ENCODE peak calls at places on chromosomes 16 and 17, in ten cellular contexts. T is activated CD4-positive, alpha-beta T cell treated with anti-CD3 and anti-CD28 coated beads, Interleukin-2, amount 10 ng/mL, durations not matched to agents 24 days and 14 days; K is neural progenitor cell; Q is activated T-cell treated with anti-CD3 and anti-CD28 coated beads, Interleukin-2, amount 50 U/mL, for 72 hours; O is activated CD4-positive, CD25-positive, alpha-beta regulatory T cell; B is EL; D is nephron progenitor cell; P is A673; I is sigmoid colon; N is HTR-8/SVneo. Z is an unnamed sample.

GRCh38 chr16:4601317-4602186 is 13.1 kb downstream of the UBALD1 start:
- DNase-seq in T (no peak), K (no peak), Q (no peak), O (no peak), B (no peak), D (no peak), P (no peak), I (peak; percentile 86), N (no peak), Z (no peak)

GRCh38 chr16:17083628-17084027 is 387.1 kb downstream of the XYLT1 start:
- DNase-seq in T (no peak), K (peak; percentile 87), Q (no peak), O (no peak), B (no peak), D (no peak), P (no peak), I (no peak), N (no peak), Z (no peak)

GRCh38 chr16:4491898-4492297 is 15.7 kb downstream of the HMOX2 start:
- DNase-seq in T (no peak), K (no peak), Q (no peak), O (no peak), B (no peak), D (no peak), P (no peak), I (no peak), N (no peak), Z (no peak)

GRCh38 chr16:81866820-81867440 is 87.8 kb downstream of the PLCG2 start:
- DNase-seq in T (no peak), K (no peak), Q (no peak), O (no peak), B (no peak), D (no peak), P (no peak), I (no peak), N (no peak), Z (no peak)

GRCh38 chr17:36089888-36090836 is at the start of gene CCL3:
- DNase-seq in T (peak; percentile 71), K (no peak), Q (peak; percentile 61), O (no peak), B (peak; percentile 2), D (no peak), P (no peak), I (no peak), N (no peak), Z (no peak)

GRCh38 chr17:5592382-5592781 is 8.1 kb upstream of the NLRP1 start:
- DNase-seq in T (peak; percentile 75), K (peak; percentile 69), Q (no peak), O (no peak), B (peak; percentile 49), D (no peak), P (peak; percentile 80), I (no peak), N (peak; percentile 54), Z (peak; percentile 63)

GRCh38 chr17:27332485-27333409 is 38.8 kb downstream of the WSB1 start:
- DNase-seq in T (peak; percentile 96), K (peak; percentile 97), Q (peak; percentile 93), O (peak; percentile 82), B (peak; percentile 98), D (peak; percentile 95), P (peak; percentile 95), I (peak; percentile 99), N (peak; percentile 96), Z (peak; percentile 98)

GRCh38 chr16:28212532-28212873 is 738 bp upstream of the XPO6 start:
- DNase-seq in T (no peak), K (no peak), Q (no peak), O (no peak), B (peak; percentile 52), D (no peak), P (peak; percentile 37), I (no peak), N (no peak), Z (peak; percentile 40)

GRCh38 chr16:4371481-4372314 is at the start of gene VASN:
- DNase-seq in T (peak; percentile 92), K (peak; percentile 90), Q (peak; percentile 83), O (peak; percentile 58), B (peak; percentile 85), D (peak; percentile 91), P (peak; percentile 80), I (peak; percentile 92), N (peak; percentile 86), Z (peak; percentile 75)

GRCh38 chr16:85948870-85949269 is 49.9 kb downstream of the IRF8 start:
- DNase-seq in T (no peak), K (no peak), Q (no peak), O (no peak), B (no peak), D (no peak), P (no peak), I (no peak), N (no peak), Z (no peak)

GRCh38 chr16:30377812-30378235 is 3.2 kb downstream of the MYL11 start:
- DNase-seq in T (peak; percentile 95), K (peak; percentile 92), Q (peak; percentile 93), O (peak; percentile 82), B (peak; percentile 86), D (peak; percentile 82), P (peak; percentile 92), I (peak; percentile 98), N (peak; percentile 87), Z (peak; percentile 87)

GRCh38 chr17:74427048-74427762 is 4.7 kb upstream of the GPRC5C start:
- DNase-seq in T (no peak), K (peak; percentile 51), Q (no peak), O (no peak), B (no peak), D (peak; percentile 57), P (no peak), I (no peak), N (no peak), Z (no peak)

GRCh38 chr16:86534779-86535605 is 20.0 kb downstream of the MTHFSD start:
- DNase-seq in T (no peak), K (no peak), Q (no peak), O (no peak), B (no peak), D (no peak), P (no peak), I (peak; percentile 63), N (no peak), Z (peak; percentile 21)

GRCh38 chr17:28810437-28810836 is 32.2 kb downstream of the FAM222B start:
- DNase-seq in T (no peak), K (no peak), Q (peak; percentile 12), O (no peak), B (no peak), D (no peak), P (no peak), I (no peak), N (no peak), Z (no peak)

GRCh38 chr16:87129771-87130170 is 187.4 kb downstream of the C16orf95 start:
- DNase-seq in T (no peak), K (no peak), Q (no peak), O (no peak), B (peak; percentile 80), D (no peak), P (no peak), I (peak; percentile 43), N (peak; percentile 81), Z (peak; percentile 65)

GRCh38 chr17:76643553-76644148 is at the start of gene ST6GALNAC1:
- DNase-seq in T (peak; percentile 76), K (no peak), Q (no peak), O (no peak), B (no peak), D (no peak), P (no peak), I (peak; percentile 45), N (no peak), Z (no peak)

GRCh38 chr17:77616243-77616731 is 342.2 kb upstream of the TNRC6C start:
- DNase-seq in T (no peak), K (no peak), Q (no peak), O (no peak), B (peak; percentile 59), D (no peak), P (no peak), I (no peak), N (no peak), Z (peak; percentile 78)

GRCh38 chr16:14301150-14302030 is 230.3 kb downstream of the MRTFB start:
- DNase-seq in T (peak; percentile 79), K (peak; percentile 42), Q (peak; percentile 31), O (no peak), B (peak; percentile 54), D (peak; percentile 37), P (no peak), I (peak; percentile 77), N (no peak), Z (no peak)

GRCh38 chr16:29748077-29748759 is 2.4 kb upstream of the C16orf54 start:
- DNase-seq in T (no peak), K (no peak), Q (no peak), O (no peak), B (no peak), D (no peak), P (no peak), I (no peak), N (no peak), Z (no peak)

GRCh38 chr16:71203631-71204030 is 26.9 kb downstream of the HYDIN start:
- DNase-seq in T (no peak), K (no peak), Q (no peak), O (no peak), B (no peak), D (no peak), P (no peak), I (no peak), N (no peak), Z (no peak)

GRCh38 chr16:89722392-89723278 is 1.3 kb downstream of the ZNF276 start:
- DNase-seq in T (peak; percentile 93), K (peak; percentile 43), Q (peak; percentile 74), O (peak; percentile 75), B (no peak), D (no peak), P (peak; percentile 68), I (peak; percentile 77), N (no peak), Z (peak; percentile 77)

GRCh38 chr16:68019167-68019680 is 3.5 kb upstream of the DPEP2NB start:
- DNase-seq in T (no peak), K (no peak), Q (no peak), O (no peak), B (no peak), D (no peak), P (no peak), I (no peak), N (no peak), Z (no peak)

GRCh38 chr16:88805887-88806393 is 2.4 kb downstream of the CDT1 start:
- DNase-seq in T (no peak), K (no peak), Q (no peak), O (no peak), B (no peak), D (no peak), P (no peak), I (no peak), N (no peak), Z (no peak)

GRCh38 chr17:78781339-78782304 is at the start of gene CYTH1:
- DNase-seq in T (peak; percentile 86), K (peak; percentile 71), Q (peak; percentile 70), O (no peak), B (peak; percentile 44), D (peak; percentile 68), P (peak; percentile 63), I (peak; percentile 76), N (peak; percentile 33), Z (no peak)

GRCh38 chr17:78883533-78884131 is 19.4 kb downstream of the CEP295NL start:
- DNase-seq in T (no peak), K (peak; percentile 90), Q (no peak), O (no peak), B (peak; percentile 98), D (peak; percentile 46), P (peak; percentile 40), I (peak; percentile 95), N (peak; percentile 95), Z (peak; percentile 97)

GRCh38 chr17:60425626-60426025 is 3.3 kb downstream of the CHCT1 start:
- DNase-seq in T (no peak), K (no peak), Q (no peak), O (no peak), B (no peak), D (no peak), P (no peak), I (no peak), N (no peak), Z (no peak)

GRCh38 chr17:354651-355556 is 2.3 kb upstream of the RPH3AL start:
- DNase-seq in T (no peak), K (no peak), Q (no peak), O (no peak), B (no peak), D (peak; percentile 44), P (no peak), I (no peak), N (no peak), Z (no peak)

GRCh38 chr17:39244016-39244599 is 18.4 kb upstream of the STAC2 start:
- DNase-seq in T (no peak), K (no peak), Q (no peak), O (no peak), B (no peak), D (no peak), P (peak; percentile 37), I (peak; percentile 62), N (no peak), Z (no peak)

Z was measured in fibroblast of lung.